ENCODE peak calls at places on chromosomes 13 and 19, in four cellular contexts. D is LoVo; X is stimulated activated CD8-positive, alpha-beta memory T cell treated with anti-CD3 and anti-CD28 coated beads, Interleukin-12 subunit alpha, Interleukin-12 subunit beta, amount 100 ng/mL, for 4 hours; F is AG09319. K is an unnamed sample.
A peak's percentile ranks its signal among the peaks of the same experiment; 100 is the strongest.

GRCh38 chr13:96966415-96967102 is 27.7 kb downstream of the OXGR1 start:
- DNase-seq in F (no peak), X (no peak), D (no peak), K (no peak)

GRCh38 chr13:26186995-26187394 is 35.1 kb downstream of the RNF6 start:
- DNase-seq in D (no peak), F (no peak), X (no peak), K (no peak)

GRCh38 chr19:15324791-15325519 is 7.4 kb downstream of the BRD4 start:
- DNase-seq in F (no peak), X (no peak), D (no peak), K (no peak)

GRCh38 chr19:39325778-39326680 is 5.4 kb upstream of the LRFN1 start:
- DNase-seq in X (no peak), F (no peak), D (no peak), K (peak; percentile 64)

GRCh38 chr13:98089826-98090225 is 53.1 kb upstream of the FARP1 start:
- DNase-seq in F (no peak), D (no peak), X (no peak), K (no peak)

GRCh38 chr13:99605417-99606321 is 104.4 kb downstream of the TM9SF2 start:
- DNase-seq in X (peak; percentile 10), F (no peak), D (peak; percentile 45), K (peak; percentile 69)

GRCh38 chr19:53076984-53077383 is 26.2 kb downstream of the ZNF160 start:
- DNase-seq in F (no peak), D (no peak), X (no peak), K (no peak)

GRCh38 chr13:110445183-110445582 is 116.3 kb downstream of the RAB20 start:
- DNase-seq in X (no peak), F (no peak), D (no peak), K (no peak)

K was measured in SW480.